ENCODE peak calls at places on chromosome 1, in ten cellular contexts. A, T, U, V, Y, Q, W, D, F and P are unnamed samples.

GRCh38 chr1:39623053-39623452 is 16.4 kb downstream of the HEYL start:
- DNase-seq in A (no peak), T (no peak), U (no peak), V (no peak), Y (no peak), Q (no peak), W (no peak), D (no peak), F (peak; percentile 55), P (peak; percentile 52)

GRCh38 chr1:184881941-184882648 is 92.2 kb downstream of the NIBAN1 start:
- DNase-seq in A (no peak), T (no peak), U (peak; percentile 80), V (no peak), Y (no peak), Q (no peak), W (peak; percentile 74), D (no peak), F (no peak), P (no peak)

GRCh38 chr1:248710305-248710900 is 7.8 kb upstream of the OR14I1 start:
- DNase-seq in A (no peak), T (no peak), U (peak; percentile 57), V (no peak), Y (no peak), Q (no peak), W (no peak), D (no peak), F (no peak), P (no peak)

GRCh38 chr1:117565083-117565556 is 40.7 kb upstream of the TENT5C start:
- DNase-seq in A (no peak), T (no peak), U (no peak), V (no peak), Y (no peak), Q (no peak), W (no peak), D (no peak), F (no peak), P (no peak)

GRCh38 chr1:34899906-34900305 is 29.5 kb downstream of the DLGAP3 start:
- DNase-seq in A (no peak), T (no peak), U (no peak), V (no peak), Y (no peak), Q (no peak), W (no peak), D (no peak), F (no peak), P (no peak)

GRCh38 chr1:56331892-56332567 is 247.3 kb downstream of the PLPP3 start:
- DNase-seq in A (no peak), T (no peak), U (no peak), V (no peak), Y (no peak), Q (peak; percentile 20), W (peak; percentile 78), D (no peak), F (no peak), P (no peak)

GRCh38 chr1:155934933-155935590 is 849 bp upstream of the KHDC4 start:
- DNase-seq in A (no peak), T (no peak), U (no peak), V (no peak), Y (no peak), Q (peak; percentile 91), W (no peak), D (no peak), F (peak; percentile 50), P (peak; percentile 21)

GRCh38 chr1:27302612-27303011 is 19.4 kb upstream of the TMEM222 start:
- DNase-seq in A (no peak), T (no peak), U (no peak), V (no peak), Y (no peak), Q (no peak), W (no peak), D (no peak), F (no peak), P (no peak)